ENCODE peak calls at places on chromosomes 6 and 20, in four cellular contexts. E is HepG2, Y is K562, S is GM12878. V is an unnamed sample.

GRCh38 chr20:57705103-57705899 is 4.5 kb downstream of the PMEPA1 start:
- DNase-seq in E (no peak), Y (no peak), S (no peak), V (no peak)

GRCh38 chr20:33273117-33273851 is 9.7 kb upstream of the BPIFB1 start:
- DNase-seq in E (no peak), Y (no peak), S (no peak), V (no peak)

GRCh38 chr6:136719280-136720044 is 72.8 kb downstream of the MAP3K5 start:
- DNase-seq in E (no peak), Y (no peak), S (peak), V (no peak)

GRCh38 chr6:47865206-47865605 is 83.4 kb downstream of the OPN5 start:
- DNase-seq in E (no peak), Y (no peak), S (no peak), V (no peak)

GRCh38 chr6:3139090-3139903 is 18.0 kb downstream of the TUBB2A start:
- DNase-seq in E (peak), Y (peak), S (no peak), V (no peak)

GRCh38 chr20:50788045-50788867 is 6.6 kb upstream of the BCAS4 start:
- DNase-seq in E (peak), Y (peak), S (no peak), V (no peak)

GRCh38 chr6:107667790-107668189 is 156.3 kb downstream of the SCML4 start:
- DNase-seq in E (no peak), Y (peak), S (no peak), V (no peak)

GRCh38 chr6:95569560-95569959 is 7.8 kb upstream of the MANEA start:
- DNase-seq in E (no peak), Y (no peak), S (no peak), V (no peak)

GRCh38 chr6:137678451-137678850 is 184.3 kb upstream of the OLIG3 start:
- DNase-seq in E (no peak), Y (no peak), S (no peak), V (no peak)

GRCh38 chr6:153024401-153025017 is 22.0 kb upstream of the MTRF1L start:
- DNase-seq in E (peak), Y (peak), S (peak), V (peak)

GRCh38 chr20:21520702-21521595 is 7.1 kb upstream of the NKX2-2 start:
- DNase-seq in E (no peak), Y (no peak), S (no peak), V (peak)

GRCh38 chr20:35595456-35595855 is 20.2 kb upstream of the SPAG4 start:
- DNase-seq in E (no peak), Y (no peak), S (no peak), V (no peak)

GRCh38 chr6:89475634-89476033 is 42.7 kb downstream of the ANKRD6 start:
- DNase-seq in E (peak), Y (no peak), S (peak), V (no peak)

GRCh38 chr6:140586426-140587061 is 1212.1 kb upstream of the CITED2 start:
- DNase-seq in E (no peak), Y (no peak), S (peak), V (no peak)

GRCh38 chr6:167396659-167397490 is 72.0 kb downstream of the TTLL2 start:
- DNase-seq in E (peak), Y (no peak), S (no peak), V (no peak)

GRCh38 chr6:128305228-128305627 is 215.2 kb downstream of the PTPRK start:
- DNase-seq in E (no peak), Y (no peak), S (no peak), V (no peak)

GRCh38 chr20:1720845-1721475 is 63.4 kb upstream of the SIRPG start:
- DNase-seq in E (no peak), Y (no peak), S (no peak), V (no peak)

GRCh38 chr6:34027939-34028441 is 117.9 kb downstream of the GRM4 start:
- DNase-seq in E (no peak), Y (no peak), S (no peak), V (no peak)

GRCh38 chr20:40431611-40432010 is 257.4 kb downstream of the MAFB start:
- DNase-seq in E (no peak), Y (no peak), S (no peak), V (no peak)

GRCh38 chr6:11712760-11713159 is 65.8 kb downstream of the ADTRP start:
- DNase-seq in E (no peak), Y (no peak), S (no peak), V (no peak)

GRCh38 chr20:50545123-50545522 is 34.9 kb downstream of the PTPN1 start:
- DNase-seq in E (no peak), Y (no peak), S (no peak), V (no peak)

GRCh38 chr6:110699780-110700179 is 115.5 kb downstream of the CDK19 start:
- DNase-seq in E (no peak), Y (no peak), S (no peak), V (no peak)

GRCh38 chr6:43014434-43014909 is 423 bp downstream of the KLHDC3 start:
- DNase-seq in E (no peak), Y (no peak), S (no peak), V (no peak)

GRCh38 chr6:106300944-106301343 is 24.6 kb downstream of the ATG5 start:
- DNase-seq in E (peak), Y (peak), S (peak), V (no peak)

GRCh38 chr20:61049684-61050083 is 202.4 kb upstream of the CDH4 start:
- DNase-seq in E (no peak), Y (no peak), S (no peak), V (no peak)

GRCh38 chr6:47859132-47859531 is 77.3 kb downstream of the OPN5 start:
- DNase-seq in E (no peak), Y (no peak), S (no peak), V (no peak)

GRCh38 chr6:35146453-35146852 is 5.3 kb upstream of the TCP11 start:
- DNase-seq in E (peak), Y (peak), S (no peak), V (peak)

GRCh38 chr6:1657116-1657776 is 47.5 kb downstream of the FOXC1 start:
- DNase-seq in E (no peak), Y (no peak), S (no peak), V (no peak)

GRCh38 chr6:48671506-48671905 is 560.5 kb upstream of the PTCHD4 start:
- DNase-seq in E (no peak), Y (no peak), S (no peak), V (no peak)

GRCh38 chr6:15947923-15948322 is 181.0 kb upstream of the MYLIP start:
- DNase-seq in E (no peak), Y (no peak), S (no peak), V (no peak)

GRCh38 chr6:15947436-15947835 is 181.4 kb upstream of the MYLIP start:
- DNase-seq in E (no peak), Y (no peak), S (no peak), V (no peak)

GRCh38 chr6:15946701-15947390 is 182.0 kb upstream of the MYLIP start:
- DNase-seq in E (no peak), Y (no peak), S (no peak), V (no peak)

GRCh38 chr6:15943423-15943822 is 185.5 kb upstream of the MYLIP start:
- DNase-seq in E (no peak), Y (no peak), S (no peak), V (no peak)

GRCh38 chr6:15945593-15946159 is 183.2 kb upstream of the MYLIP start:
- DNase-seq in E (no peak), Y (no peak), S (no peak), V (no peak)
- TF ChIP-seq ETV6 in E (no peak), Y (no peak), S (no peak), V (no peak)

GRCh38 chr6:113246186-113246585 is 611.0 kb upstream of the MARCKS start:
- DNase-seq in E (no peak), Y (no peak), S (no peak), V (no peak)

DNA sequence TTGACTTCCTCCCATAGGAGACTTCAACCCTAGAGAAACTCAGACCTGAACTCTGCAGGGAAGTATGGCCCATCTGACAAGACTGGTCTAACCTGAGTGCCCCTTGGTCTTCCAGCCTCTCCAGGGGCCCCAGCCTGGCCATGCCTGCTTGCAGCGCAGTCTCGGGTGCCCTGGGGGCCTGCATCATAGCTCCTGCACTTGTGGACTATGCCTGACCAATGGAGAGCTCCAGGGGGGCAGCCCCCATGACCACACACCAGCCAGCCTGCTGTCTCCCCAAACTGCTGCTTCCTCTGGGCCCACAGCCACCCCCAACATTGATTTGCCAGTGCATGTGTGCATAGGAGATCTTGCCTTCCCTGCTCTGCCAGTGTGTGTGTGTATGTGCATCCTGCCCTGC is 608.6 kb upstream of the MARCKS start:
- DNase-seq in E (no peak), Y (no peak), S (no peak), V (no peak)
- TF ChIP-seq USF2 in E (no peak), Y (no peak), S (no peak), V (no peak)

DNA sequence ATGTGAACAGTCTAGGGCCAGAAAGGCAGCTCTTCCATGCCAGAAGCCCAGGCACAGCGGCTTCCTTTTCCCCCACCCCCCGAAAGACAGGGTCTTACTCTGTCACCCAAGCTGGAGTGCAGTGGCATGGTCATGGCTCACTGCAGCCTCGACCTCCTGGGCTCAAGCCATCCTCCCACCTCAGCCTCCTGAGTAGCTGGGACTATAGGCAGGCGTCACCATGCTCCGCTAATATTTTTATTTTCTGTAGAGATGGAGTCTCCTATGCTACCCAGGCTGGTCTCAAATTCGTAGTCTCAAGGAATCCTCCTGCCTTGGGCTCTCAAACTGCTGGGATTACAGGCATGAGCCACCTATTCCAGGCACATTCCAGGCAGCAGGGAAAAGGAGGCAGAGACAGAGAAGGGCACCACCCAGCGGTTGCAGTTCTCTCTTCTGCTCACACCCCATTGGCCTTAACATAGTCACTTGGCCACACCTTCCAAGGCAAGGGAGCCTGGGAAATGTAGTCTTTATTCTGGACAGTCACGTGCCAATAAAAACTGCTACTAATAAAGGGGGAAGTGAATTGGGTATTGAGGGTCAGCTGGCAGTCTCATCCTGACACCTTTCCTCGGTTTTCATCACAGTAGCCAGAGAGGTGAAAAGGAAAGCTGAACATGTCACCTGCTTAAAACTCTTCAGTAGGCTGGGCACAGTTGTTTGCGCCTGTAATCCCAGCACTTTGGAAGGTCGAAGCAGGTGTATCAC is 205.9 kb downstream of the ZMYND8 start:
- DNase-seq in E (peak), Y (peak), S (no peak), V (peak)
- TF ChIP-seq ETV6 in E (no peak), Y (no peak), S (no peak), V (no peak)

GRCh38 chr6:72975346-72975745 is 249.9 kb downstream of the KHDC1L start:
- DNase-seq in E (no peak), Y (no peak), S (no peak), V (no peak)
- TF ChIP-seq USF2 in E (no peak), Y (no peak), S (no peak), V (no peak)

GRCh38 chr6:159915397-159915796 is 24.6 kb downstream of the MAS1 start:
- DNase-seq in E (no peak), Y (no peak), S (no peak), V (no peak)

GRCh38 chr6:159913375-159913774 is 22.6 kb downstream of the MAS1 start:
- DNase-seq in E (no peak), Y (no peak), S (no peak), V (no peak)

GRCh38 chr6:159913862-159914564 is 23.2 kb downstream of the MAS1 start:
- DNase-seq in E (no peak), Y (no peak), S (no peak), V (no peak)

GRCh38 chr6:159916237-159916636 is 25.4 kb downstream of the MAS1 start:
- DNase-seq in E (no peak), Y (no peak), S (no peak), V (no peak)

DNA sequence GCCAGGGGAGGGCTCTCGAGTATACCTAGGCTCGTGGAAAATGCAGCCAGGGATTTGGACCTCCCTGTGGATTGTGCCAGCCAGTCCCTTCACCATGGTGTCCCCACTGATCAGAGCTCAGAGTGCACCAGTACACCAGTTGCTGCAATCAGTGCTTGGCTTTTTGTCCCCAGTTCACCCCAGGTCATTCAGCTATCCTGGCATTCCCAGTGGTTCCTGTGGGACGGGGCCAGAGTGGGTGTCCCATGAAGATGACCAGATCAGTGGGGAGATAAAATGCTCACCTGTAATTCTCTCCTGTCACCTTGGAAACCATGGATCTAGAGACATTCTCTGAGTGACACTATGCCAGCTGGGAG is 23.8 kb downstream of the MAS1 start:
- DNase-seq in E (no peak), Y (no peak), S (no peak), V (no peak)
- TF ChIP-seq ETV6 in E (no peak), Y (no peak), S (no peak), V (no peak)

DNA sequence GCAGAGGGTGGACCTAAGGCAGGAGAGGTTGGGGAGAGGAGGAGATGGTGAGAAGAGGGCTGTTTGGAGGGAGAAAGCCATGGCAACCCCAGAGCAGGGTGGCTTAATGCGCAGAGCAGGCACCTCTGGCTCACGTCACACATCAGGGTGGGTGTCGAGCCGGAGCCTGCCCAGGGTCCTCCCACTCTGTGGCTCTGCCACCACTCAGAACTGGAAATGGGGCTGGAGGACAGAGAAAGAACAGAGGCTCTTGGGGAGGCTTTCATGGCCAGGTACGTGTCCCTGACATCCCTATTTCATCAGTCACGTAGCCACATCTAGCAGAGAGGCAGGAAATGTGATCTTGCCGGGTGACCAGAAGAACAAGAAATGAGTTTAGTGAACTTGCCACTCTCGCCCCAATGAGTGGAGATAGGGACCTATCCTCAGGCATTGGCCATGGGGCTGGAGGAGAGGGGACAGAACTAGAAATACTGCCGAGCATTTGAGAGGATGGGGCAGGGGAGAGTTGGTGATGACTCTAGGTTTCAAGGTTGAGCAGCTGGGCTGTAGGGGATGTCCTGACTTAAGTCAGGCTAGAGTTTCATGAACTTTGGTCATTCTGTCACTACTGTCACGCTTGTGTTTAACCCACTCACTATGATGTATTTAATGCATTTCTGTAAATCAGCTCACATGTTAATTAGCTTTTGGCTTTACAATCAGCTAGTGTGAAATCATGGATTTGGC is 52.6 kb downstream of the CDH26 start:
- DNase-seq in E (no peak), Y (no peak), S (no peak), V (no peak)
- TF ChIP-seq USF2 in E (no peak), Y (no peak), S (no peak), V (no peak)

GRCh38 chr6:16731503-16732018 is 29.7 kb downstream of the ATXN1 start:
- DNase-seq in E (no peak), Y (no peak), S (peak), V (no peak)
- TF ChIP-seq ETV6 in E (no peak), Y (no peak), S (peak), V (no peak)

GRCh38 chr20:15297059-15297875 is 959.9 kb upstream of the FLRT3 start:
- DNase-seq in E (no peak), Y (no peak), S (no peak), V (no peak)
- TF ChIP-seq USF2 in E (no peak), Y (no peak), S (no peak), V (no peak)